ENCODE peak calls at places on chromosome 11, in five cellular contexts. T is endodermal cell, O is lower leg skin, G is PC-3, M is adrenal gland. C is an unnamed sample.

GRCh38 chr11:73461844-73462435 is 85.7 kb downstream of the RELT start:
- DNase-seq in G (no peak), O (no peak), M (no peak), T (no peak), C (no peak)

GRCh38 chr11:1481861-1482441 is 4.6 kb downstream of the MOB2 start:
- DNase-seq in M (no peak), O (no peak), G (no peak), T (no peak), C (no peak)

GRCh38 chr11:30196400-30197206 is 34.2 kb upstream of the FSHB start:
- DNase-seq in O (no peak), G (peak), M (peak), T (peak), C (peak)

GRCh38 chr11:2795491-2795991 is 90.0 kb downstream of the CDKN1C start:
- DNase-seq in G (no peak), M (peak), O (peak), T (peak), C (no peak)

GRCh38 chr11:75031224-75031753 is 42.6 kb downstream of the NEU3 start:
- DNase-seq in M (peak), G (peak), T (no peak), O (peak), C (peak)

GRCh38 chr11:12642040-12642439 is 32.2 kb upstream of the TEAD1 start:
- DNase-seq in G (no peak), T (no peak), M (no peak), O (no peak), C (peak)

GRCh38 chr11:15519124-15519791 is 404.5 kb downstream of the INSC start:
- DNase-seq in G (no peak), M (no peak), T (no peak), O (no peak), C (no peak)

GRCh38 chr11:8101421-8101820 is 20.4 kb downstream of the TUB start:
- DNase-seq in G (no peak), O (no peak), M (no peak), T (no peak), C (no peak)

GRCh38 chr11:28701760-28702449 is 593.7 kb downstream of the METTL15 start:
- DNase-seq in M (peak), G (peak), T (no peak), O (no peak), C (peak)

GRCh38 chr11:61120865-61121831 is 18.9 kb downstream of the CD5 start:
- DNase-seq in O (no peak), M (peak), T (no peak), G (no peak), C (peak)

GRCh38 chr11:1067812-1068496 is 6.7 kb upstream of the MUC2 start:
- DNase-seq in M (no peak), O (no peak), T (no peak), G (no peak), C (no peak)

DNA sequence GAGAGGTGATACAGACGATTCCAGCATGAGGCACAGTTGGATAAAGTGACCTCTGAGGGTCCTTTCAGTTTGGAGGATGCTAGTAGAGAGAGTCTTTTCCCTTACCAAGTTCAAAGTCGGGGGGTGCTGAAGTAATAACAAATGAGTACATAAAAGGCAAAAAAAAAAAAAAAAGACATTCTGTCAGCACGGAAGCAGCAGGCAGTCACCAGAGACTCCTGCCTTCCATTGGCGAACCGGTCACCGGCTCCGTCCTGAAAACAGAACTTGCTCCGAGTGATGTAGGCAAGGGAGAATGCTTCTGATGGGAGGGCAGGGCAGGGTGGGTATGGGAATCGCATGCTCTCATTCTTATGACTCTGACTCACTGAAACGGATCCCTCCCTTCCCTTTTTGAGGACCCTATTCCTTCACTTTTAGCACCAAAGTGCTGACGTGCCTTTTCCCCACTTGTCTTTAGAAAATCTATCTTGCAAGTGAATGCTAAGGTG is 65.9 kb downstream of the PRR5L start:
- DNase-seq in O (no peak), T (peak), G (peak), M (no peak), C (peak)
- H3K4me3 ChIP-seq in O (no peak), T (no peak), G (peak), M (no peak), C (peak)

DNA sequence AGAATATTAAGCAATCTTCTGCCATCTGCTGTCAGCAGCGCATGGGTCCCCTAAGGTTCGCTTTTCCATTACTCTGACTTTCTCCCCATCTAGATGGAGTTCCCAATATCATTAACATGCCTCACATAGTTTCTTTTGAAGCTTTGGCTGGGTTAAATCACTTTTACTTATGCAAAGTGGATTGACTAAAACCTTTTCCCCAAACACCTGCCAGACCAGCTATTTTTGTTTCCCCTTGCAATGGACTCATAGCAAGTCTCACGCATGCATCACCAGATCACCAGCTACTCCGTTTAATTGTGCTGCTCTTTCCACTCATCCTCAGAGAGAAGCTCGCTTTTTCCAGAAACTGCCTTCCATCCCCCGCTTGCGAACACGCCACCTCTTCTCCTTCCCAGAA is 172.7 kb downstream of the FAT3 start:
- DNase-seq in G (no peak), O (no peak), T (no peak), M (no peak), C (no peak)
- TF ChIP-seq CTCF in G (no peak), O (no peak), T (no peak), M (no peak), C (no peak)

GRCh38 chr11:27075192-27075591 is 34.6 kb downstream of the BBOX1 start:
- DNase-seq in G (no peak), O (no peak), M (no peak), T (no peak), C (no peak)

GRCh38 chr11:27081056-27081455 is 40.4 kb downstream of the BBOX1 start:
- DNase-seq in O (no peak), G (no peak), T (no peak), M (no peak), C (peak)

GRCh38 chr11:27075655-27076054 is 35.0 kb downstream of the BBOX1 start:
- DNase-seq in M (no peak), T (no peak), O (no peak), G (no peak), C (no peak)

GRCh38 chr11:27076121-27076589 is 35.5 kb downstream of the BBOX1 start:
- DNase-seq in M (no peak), G (no peak), O (no peak), T (peak), C (no peak)
- H3K4me3 ChIP-seq in M (no peak), G (no peak), O (no peak), T (no peak), C (no peak)

GRCh38 chr11:20247540-20248138 is 87.4 kb upstream of the DBX1 start:
- DNase-seq in O (no peak), M (no peak), T (no peak), G (no peak), C (no peak)

GRCh38 chr11:20238712-20239111 is 78.4 kb upstream of the DBX1 start:
- DNase-seq in T (no peak), O (no peak), M (no peak), G (no peak), C (no peak)

GRCh38 chr11:20249313-20249873 is 89.1 kb upstream of the DBX1 start:
- DNase-seq in O (no peak), M (no peak), G (no peak), T (no peak), C (no peak)

GRCh38 chr11:20248345-20248744 is 88.1 kb upstream of the DBX1 start:
- DNase-seq in O (no peak), G (no peak), T (no peak), M (no peak), C (no peak)

GRCh38 chr11:20243974-20244373 is 83.7 kb upstream of the DBX1 start:
- DNase-seq in G (peak), O (no peak), T (no peak), M (no peak), C (peak)
- TF ChIP-seq CTCF in G (peak), O (no peak), T (peak), M (peak), C (peak)

GRCh38 chr11:71248251-71248570 is 4.2 kb downstream of the SHANK2 start:
- DNase-seq in T (no peak), G (no peak), M (no peak), O (peak), C (no peak)

GRCh38 chr11:71247551-71248250 is 4.7 kb downstream of the SHANK2 start:
- DNase-seq in O (peak), M (no peak), T (peak), G (no peak), C (no peak)

GRCh38 chr11:71248656-71249055 is 3.7 kb downstream of the SHANK2 start:
- DNase-seq in T (no peak), G (no peak), O (peak), M (no peak), C (no peak)

GRCh38 chr11:71250512-71251158 is 1.7 kb downstream of the SHANK2 start:
- DNase-seq in T (peak), M (no peak), G (no peak), O (peak), C (no peak)

DNA sequence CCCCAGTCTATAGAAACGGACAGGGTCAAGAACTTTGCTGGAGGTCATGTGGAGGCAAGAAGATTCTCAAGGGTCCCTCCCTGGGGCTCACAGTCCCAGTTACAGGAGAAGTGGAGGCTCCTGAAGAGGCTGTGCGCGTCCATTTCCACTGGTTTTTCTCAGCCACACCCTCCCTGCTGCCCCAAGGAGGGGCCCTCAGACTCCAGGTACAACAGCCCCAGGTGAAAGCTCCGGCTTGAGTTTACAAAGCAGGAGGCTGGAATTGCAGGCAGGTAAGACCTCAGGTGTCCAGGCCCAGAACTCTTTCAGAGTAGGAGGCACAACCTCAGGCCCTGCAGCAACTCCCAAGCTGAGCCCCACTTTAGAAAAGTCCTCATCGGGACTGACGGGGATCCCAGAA is 3.1 kb downstream of the SHANK2 start:
- DNase-seq in T (peak), M (no peak), G (no peak), O (peak), C (no peak)
- H3K4me3 ChIP-seq in T (no peak), M (no peak), G (no peak), O (no peak), C (no peak)

DNA sequence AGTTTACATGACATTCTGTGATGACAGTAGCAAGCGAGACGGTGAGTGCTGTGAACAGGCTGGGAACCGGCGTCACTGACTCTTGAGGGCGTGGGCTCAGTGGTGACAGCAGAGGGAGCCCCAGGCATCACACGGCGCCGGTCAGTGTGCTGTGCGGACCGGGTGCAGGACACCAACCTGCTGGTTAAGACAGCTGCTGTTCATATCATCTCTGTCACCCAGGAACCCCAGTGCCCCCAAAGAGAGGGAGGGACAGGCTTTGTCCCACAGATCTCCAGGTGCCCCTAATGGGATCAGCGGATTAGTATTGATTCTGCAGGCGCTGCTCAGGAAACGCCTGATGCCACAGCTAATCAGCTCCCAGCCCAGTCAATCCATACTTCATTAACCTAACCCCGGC is 18.4 kb downstream of the B3GAT1 start:
- DNase-seq in M (no peak), G (peak), O (no peak), T (peak), C (no peak)
- TF ChIP-seq CTCF in M (peak), G (peak), O (no peak), T (peak), C (no peak)

GRCh38 chr11:124902616-124903015 is 5.0 kb upstream of the ROBO4 start:
- DNase-seq in T (no peak), G (peak), O (no peak), M (no peak), C (peak)
- H3K4me3 ChIP-seq in T (no peak), G (no peak), O (no peak), M (no peak), C (no peak)

GRCh38 chr11:20632169-20632532 is 32.7 kb downstream of the SLC6A5 start:
- DNase-seq in T (no peak), M (no peak), O (no peak), G (no peak), C (no peak)

GRCh38 chr11:20638074-20638473 is 31.3 kb upstream of the NELL1 start:
- DNase-seq in O (no peak), M (no peak), G (no peak), T (no peak), C (no peak)

GRCh38 chr11:20631525-20632168 is 32.2 kb downstream of the SLC6A5 start:
- DNase-seq in M (no peak), T (no peak), O (peak), G (peak), C (no peak)

GRCh38 chr11:20634781-20635180 is 34.6 kb upstream of the NELL1 start:
- DNase-seq in O (no peak), G (no peak), T (no peak), M (no peak), C (no peak)

DNA sequence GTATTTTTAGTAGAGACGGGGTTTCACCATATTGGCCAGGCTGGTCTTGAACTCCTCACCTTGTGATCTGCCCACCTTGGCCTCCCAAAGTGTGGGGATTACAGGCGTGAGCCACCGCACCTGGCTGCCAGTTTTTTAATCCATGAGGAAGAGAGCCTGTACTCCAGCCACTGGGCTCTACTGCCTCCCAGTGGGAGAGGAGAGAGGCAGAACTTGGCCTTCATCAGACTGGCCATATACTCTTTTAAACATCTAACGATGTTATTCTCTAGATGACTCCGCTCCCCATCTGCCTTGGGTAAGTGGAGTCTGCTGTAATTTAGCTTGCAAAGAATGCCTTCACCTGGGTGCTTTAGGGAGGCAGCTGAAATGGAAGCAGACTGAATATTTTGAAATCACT is 34.6 kb downstream of the SLC6A5 start:
- DNase-seq in T (peak), O (peak), G (peak), M (no peak), C (no peak)
- TF ChIP-seq CTCF in T (peak), O (no peak), G (peak), M (no peak), C (peak)

GRCh38 chr11:33732176-33732575 is 4.0 kb downstream of the CD59 start:
- DNase-seq in O (no peak), G (no peak), T (no peak), M (no peak), C (peak)
- H3K4me3 ChIP-seq in O (no peak), G (peak), T (no peak), M (no peak), C (no peak)

C was measured in cardiac fibroblast.